ENCODE peak calls at places on chromosomes 2 and 18, in ten cellular contexts. One of them, this sample, is unnamed.

GRCh38 chr2:236769981-236770671 is 200.5 kb downstream of the ACKR3 start:
- DNase-seq in NCI-H1105: no peak
- DNase-seq in bronchial epithelial cell: peak
- DNase-seq in Daoy: peak
- DNase-seq in NCI-H1417: no peak
- DNase-seq in upper lobe of right lung: no peak
- DNase-seq in heart left ventricle: no peak
- DNase-seq in adrenal gland: no peak
- DNase-seq in activated CD4-positive, alpha-beta memory T cell treated with anti-CD3 and anti-CD28 coated beads for 36 hours: no peak
- DNase-seq in CD8-positive, alpha-beta T cell: no peak
- DNase-seq in this sample: no peak

GRCh38 chr2:128473175-128474013 is 154.7 kb upstream of the HS6ST1 start:
- DNase-seq in adrenal gland: peak
- DNase-seq in Daoy: no peak
- DNase-seq in NCI-H1105: peak
- DNase-seq in heart left ventricle: no peak
- DNase-seq in bronchial epithelial cell: no peak
- DNase-seq in NCI-H1417: no peak
- DNase-seq in activated CD4-positive, alpha-beta memory T cell treated with anti-CD3 and anti-CD28 coated beads for 36 hours: peak
- DNase-seq in CD8-positive, alpha-beta T cell: no peak
- DNase-seq in upper lobe of right lung: peak
- DNase-seq in this sample: no peak

GRCh38 chr18:35780937-35781336 is 191.5 kb upstream of the RMP24 start:
- DNase-seq in upper lobe of right lung: no peak
- DNase-seq in heart left ventricle: no peak
- DNase-seq in adrenal gland: no peak
- DNase-seq in NCI-H1417: no peak
- DNase-seq in bronchial epithelial cell: no peak
- DNase-seq in activated CD4-positive, alpha-beta memory T cell treated with anti-CD3 and anti-CD28 coated beads for 36 hours: no peak
- DNase-seq in Daoy: no peak
- DNase-seq in CD8-positive, alpha-beta T cell: no peak
- DNase-seq in NCI-H1105: no peak
- DNase-seq in this sample: no peak

GRCh38 chr2:11073791-11074190 is 81.5 kb upstream of the SLC66A3 start:
- DNase-seq in adrenal gland: no peak
- DNase-seq in NCI-H1417: no peak
- DNase-seq in upper lobe of right lung: no peak
- DNase-seq in activated CD4-positive, alpha-beta memory T cell treated with anti-CD3 and anti-CD28 coated beads for 36 hours: no peak
- DNase-seq in CD8-positive, alpha-beta T cell: no peak
- DNase-seq in heart left ventricle: no peak
- DNase-seq in Daoy: no peak
- DNase-seq in NCI-H1105: no peak
- DNase-seq in bronchial epithelial cell: peak
- DNase-seq in this sample: no peak

GRCh38 chr18:8703181-8703638 is 2.1 kb upstream of the MTCL1 start:
- DNase-seq in activated CD4-positive, alpha-beta memory T cell treated with anti-CD3 and anti-CD28 coated beads for 36 hours: no peak
- DNase-seq in CD8-positive, alpha-beta T cell: no peak
- DNase-seq in bronchial epithelial cell: no peak
- DNase-seq in NCI-H1105: no peak
- DNase-seq in NCI-H1417: no peak
- DNase-seq in adrenal gland: no peak
- DNase-seq in heart left ventricle: no peak
- DNase-seq in Daoy: no peak
- DNase-seq in upper lobe of right lung: no peak
- DNase-seq in this sample: no peak

GRCh38 chr2:127721311-127721977 is 20.1 kb downstream of the SFT2D3 start:
- DNase-seq in bronchial epithelial cell: peak
- DNase-seq in adrenal gland: no peak
- DNase-seq in NCI-H1105: no peak
- DNase-seq in upper lobe of right lung: no peak
- DNase-seq in Daoy: peak
- DNase-seq in CD8-positive, alpha-beta T cell: no peak
- DNase-seq in NCI-H1417: no peak
- DNase-seq in heart left ventricle: no peak
- DNase-seq in activated CD4-positive, alpha-beta memory T cell treated with anti-CD3 and anti-CD28 coated beads for 36 hours: no peak
- DNase-seq in this sample: no peak

GRCh38 chr2:205034034-205034433 is 488.8 kb downstream of the PARD3B start:
- DNase-seq in Daoy: no peak
- DNase-seq in adrenal gland: no peak
- DNase-seq in activated CD4-positive, alpha-beta memory T cell treated with anti-CD3 and anti-CD28 coated beads for 36 hours: no peak
- DNase-seq in CD8-positive, alpha-beta T cell: no peak
- DNase-seq in NCI-H1417: no peak
- DNase-seq in heart left ventricle: no peak
- DNase-seq in NCI-H1105: no peak
- DNase-seq in bronchial epithelial cell: no peak
- DNase-seq in upper lobe of right lung: no peak
- DNase-seq in this sample: no peak

GRCh38 chr2:148552675-148553331 is 91.7 kb upstream of the EPC2 start:
- DNase-seq in activated CD4-positive, alpha-beta memory T cell treated with anti-CD3 and anti-CD28 coated beads for 36 hours: peak
- DNase-seq in NCI-H1105: peak
- DNase-seq in NCI-H1417: peak
- DNase-seq in adrenal gland: no peak
- DNase-seq in CD8-positive, alpha-beta T cell: peak
- DNase-seq in upper lobe of right lung: no peak
- DNase-seq in heart left ventricle: no peak
- DNase-seq in bronchial epithelial cell: no peak
- DNase-seq in Daoy: peak
- DNase-seq in this sample: no peak

GRCh38 chr2:219511547-219512325 is 2.5 kb upstream of the ASIC4 start:
- DNase-seq in upper lobe of right lung: no peak
- DNase-seq in heart left ventricle: no peak
- DNase-seq in Daoy: no peak
- DNase-seq in bronchial epithelial cell: no peak
- DNase-seq in adrenal gland: no peak
- DNase-seq in activated CD4-positive, alpha-beta memory T cell treated with anti-CD3 and anti-CD28 coated beads for 36 hours: no peak
- DNase-seq in CD8-positive, alpha-beta T cell: peak
- DNase-seq in NCI-H1105: no peak
- DNase-seq in NCI-H1417: no peak
- DNase-seq in this sample: no peak

GRCh38 chr2:134586289-134586980 is 132.4 kb downstream of the TMEM163 start:
- DNase-seq in NCI-H1417: no peak
- DNase-seq in activated CD4-positive, alpha-beta memory T cell treated with anti-CD3 and anti-CD28 coated beads for 36 hours: no peak
- DNase-seq in Daoy: no peak
- DNase-seq in adrenal gland: no peak
- DNase-seq in upper lobe of right lung: peak
- DNase-seq in NCI-H1105: no peak
- DNase-seq in bronchial epithelial cell: no peak
- DNase-seq in CD8-positive, alpha-beta T cell: no peak
- DNase-seq in heart left ventricle: no peak
- DNase-seq in this sample: no peak

GRCh38 chr2:71682341-71682740 is 229.0 kb downstream of the DYSF start:
- DNase-seq in activated CD4-positive, alpha-beta memory T cell treated with anti-CD3 and anti-CD28 coated beads for 36 hours: no peak
- DNase-seq in CD8-positive, alpha-beta T cell: no peak
- DNase-seq in upper lobe of right lung: peak
- DNase-seq in NCI-H1417: no peak
- DNase-seq in Daoy: no peak
- DNase-seq in bronchial epithelial cell: no peak
- DNase-seq in NCI-H1105: no peak
- DNase-seq in adrenal gland: no peak
- DNase-seq in heart left ventricle: no peak
- DNase-seq in this sample: no peak